ENCODE peak calls at places on chromosomes 11 and 22, in four cellular contexts. W is HCEC 1CT, A is ACHN, V is AG08396. S is an unnamed sample.

GRCh38 chr22:22685586-22685985 is 41.2 kb downstream of the GGTLC2 start:
- DNase-seq in W (no peak), V (no peak), A (no peak), S (no peak)

GRCh38 chr11:130389315-130389935 is 39.0 kb downstream of the ADAMTS8 start:
- DNase-seq in A (no peak), V (no peak), W (no peak), S (no peak)

GRCh38 chr11:117928818-117929567 is at the start of gene TMPRSS13:
- DNase-seq in A (no peak), V (no peak), W (no peak), S (no peak)

GRCh38 chr11:129331217-129331616 is 44.4 kb upstream of the BARX2 start:
- DNase-seq in W (no peak), A (no peak), V (no peak), S (no peak)

GRCh38 chr22:26725012-26725676 is 67.8 kb downstream of the MIAT start:
- DNase-seq in V (no peak), A (no peak), W (no peak), S (no peak)

GRCh38 chr22:42292726-42293520 is 22.5 kb upstream of the TCF20 start:
- DNase-seq in V (no peak), A (no peak), W (no peak), S (no peak)

GRCh38 chr11:64396079-64396591 is 37.2 kb downstream of the RPS6KA4 start:
- DNase-seq in A (no peak), W (no peak), V (no peak), S (no peak)

GRCh38 chr11:111642521-111642920 is 40.3 kb downstream of the SIK2 start:
- DNase-seq in A (no peak), W (no peak), V (no peak), S (no peak)

GRCh38 chr22:41931701-41932269 is 5.2 kb upstream of the TNFRSF13C start:
- DNase-seq in A (no peak), V (no peak), W (no peak), S (no peak)

GRCh38 chr11:646214-646613 is 9.1 kb downstream of the DRD4 start:
- DNase-seq in V (no peak), A (no peak), W (no peak), S (no peak)

GRCh38 chr22:47094861-47095330 is 332.4 kb downstream of the TBC1D22A start:
- DNase-seq in A (no peak), W (no peak), V (no peak), S (no peak)

GRCh38 chr11:11472096-11472495 is 119.0 kb upstream of the CSNK2A3 start:
- DNase-seq in V (no peak), W (no peak), A (no peak), S (no peak)

GRCh38 chr22:21012446-21013407 is 2.2 kb upstream of the P2RX6 start:
- DNase-seq in V (no peak), A (no peak), W (no peak), S (no peak)

GRCh38 chr22:19085233-19086043 is 36.8 kb downstream of the DGCR2 start:
- DNase-seq in A (peak; percentile 46), V (peak; percentile 66), W (peak; percentile 70), S (no peak)

GRCh38 chr11:30876656-30877371 is 290.7 kb upstream of the MPPED2 start:
- DNase-seq in A (no peak), W (no peak), V (no peak), S (no peak)

GRCh38 chr11:69562816-69563215 is 78.1 kb upstream of the CCND1 start:
- DNase-seq in A (no peak), V (no peak), W (no peak), S (no peak)

GRCh38 chr11:46332093-46332567 is 15.1 kb upstream of the DGKZ start:
- DNase-seq in V (no peak), A (no peak), W (no peak), S (no peak)

GRCh38 chr11:76551400-76551799 is 106.6 kb downstream of the EMSY start:
- DNase-seq in V (no peak), A (peak; percentile 13), W (peak; percentile 29), S (no peak)

GRCh38 chr22:45579306-45579705 is 76.6 kb downstream of the FBLN1 start:
- DNase-seq in W (no peak), V (no peak), A (no peak), S (peak; percentile 6)

GRCh38 chr11:33437529-33437928 is 180.3 kb downstream of the HIPK3 start:
- DNase-seq in V (no peak), W (no peak), A (no peak), S (no peak)

GRCh38 chr22:50481440-50482106 is at the start of gene ADM2:
- DNase-seq in W (no peak), V (peak; percentile 62), A (peak; percentile 35), S (no peak)

GRCh38 chr11:66293352-66293751 is 1.7 kb downstream of the TMEM151A start:
- DNase-seq in W (no peak), A (no peak), V (no peak), S (no peak)

GRCh38 chr11:88175004-88175706 is at the start of gene RAB38:
- DNase-seq in V (peak; percentile 24), A (peak; percentile 67), W (no peak), S (no peak)

GRCh38 chr11:1339066-1339675 is 29.7 kb upstream of the TOLLIP start:
- DNase-seq in V (no peak), A (no peak), W (peak; percentile 7), S (no peak)

GRCh38 chr11:128759597-128759996 is 65.7 kb downstream of the FLI1 start:
- DNase-seq in W (peak; percentile 48), A (no peak), V (peak; percentile 37), S (no peak)

GRCh38 chr11:12157241-12157661 is 46.9 kb downstream of the MICAL2 start:
- DNase-seq in A (no peak), W (peak; percentile 70), V (peak; percentile 62), S (no peak)

GRCh38 chr11:132779487-132779886 is 752.8 kb downstream of the OPCML start:
- DNase-seq in V (no peak), W (no peak), A (no peak), S (no peak)

GRCh38 chr11:30889116-30889765 is 303.1 kb upstream of the MPPED2 start:
- DNase-seq in A (no peak), V (peak; percentile 7), W (no peak), S (no peak)

GRCh38 chr11:94933225-94934130 is 39.9 kb downstream of the CWC15 start:
- DNase-seq in W (peak; percentile 99), V (peak; percentile 84), A (peak; percentile 4), S (no peak)

GRCh38 chr11:14393889-14394288 is 34.9 kb upstream of the RRAS2 start:
- DNase-seq in A (no peak), V (no peak), W (no peak), S (no peak)

GRCh38 chr22:46813816-46814597 is 51.6 kb downstream of the TBC1D22A start:
- DNase-seq in V (peak; percentile 49), W (peak; percentile 27), A (peak; percentile 71), S (peak; percentile 43)

GRCh38 chr11:15695096-15695721 is 580.5 kb downstream of the INSC start:
- DNase-seq in W (no peak), V (no peak), A (no peak), S (no peak)

GRCh38 chr22:33038131-33038772 is 19.9 kb downstream of the SYN3 start:
- DNase-seq in A (no peak), W (no peak), V (no peak), S (no peak)

GRCh38 chr22:48782817-48783511 is 1044.7 kb downstream of the BRD1 start:
- DNase-seq in W (no peak), A (no peak), V (no peak), S (no peak)

GRCh38 chr11:94330789-94331188 is 26.4 kb downstream of the IZUMO1R start:
- DNase-seq in W (no peak), V (no peak), A (no peak), S (no peak)

GRCh38 chr11:68678031-68678441 is 6.3 kb upstream of the GAL start:
- DNase-seq in V (no peak), A (no peak), W (no peak), S (no peak)

GRCh38 chr22:41367680-41368542 is 13.8 kb upstream of the TEF start:
- DNase-seq in A (no peak), W (no peak), V (peak; percentile 60), S (no peak)

GRCh38 chr22:41825376-41825775 is 7.5 kb upstream of the SREBF2 start:
- DNase-seq in W (no peak), V (no peak), A (no peak), S (no peak)

GRCh38 chr11:42239102-42239501 is 779.6 kb upstream of the LRRC4C start:
- DNase-seq in A (no peak), W (no peak), V (no peak), S (no peak)

S was measured in epithelial cell of proximal tubule.